ENCODE peak calls at places on chromosomes 5 and 9, in eight cellular contexts. Z is IMR-90, V is uterus, Y is heart left ventricle, M is gastrocnemius medialis, S is body of pancreas, K is sigmoid colon, X is ovary. O is an unnamed sample.

GRCh38 chr5:153900703-153901395 is 137.9 kb downstream of the FAM114A2 start:
- DNase-seq in Z (peak), V (no peak), Y (no peak), M (no peak), S (no peak), K (no peak), X (no peak), O (peak)

GRCh38 chr9:72294952-72295351 is 70.1 kb downstream of the ZFAND5 start:
- DNase-seq in Z (no peak), V (no peak), Y (no peak), M (no peak), S (peak), K (no peak), X (no peak), O (no peak)

GRCh38 chr5:65695162-65695755 is 26.6 kb downstream of the SGTB start:
- DNase-seq in Z (no peak), V (no peak), Y (no peak), M (no peak), S (no peak), K (no peak), X (no peak), O (no peak)

GRCh38 chr5:51043740-51044139 is 339.5 kb upstream of the ISL1 start:
- DNase-seq in Z (no peak), V (no peak), Y (no peak), M (no peak), S (no peak), K (no peak), X (no peak), O (no peak)

GRCh38 chr9:114050226-114050568 is 27.9 kb downstream of the AMBP start:
- DNase-seq in Z (no peak), V (no peak), Y (no peak), M (no peak), S (no peak), K (no peak), X (no peak), O (peak)

GRCh38 chr9:116151199-116151598 is 2.4 kb upstream of the PAPPA start:
- DNase-seq in Z (no peak), V (no peak), Y (no peak), M (no peak), S (no peak), K (no peak), X (no peak), O (no peak)

GRCh38 chr5:40660751-40661150 is 19.0 kb upstream of the PTGER4 start:
- DNase-seq in Z (no peak), V (no peak), Y (no peak), M (no peak), S (no peak), K (no peak), X (no peak), O (no peak)

GRCh38 chr9:137680445-137681358 is 61.9 kb downstream of the EHMT1 start:
- DNase-seq in Z (no peak), V (no peak), Y (no peak), M (no peak), S (peak), K (no peak), X (no peak), O (no peak)

GRCh38 chr9:105667867-105668266 is 5.6 kb downstream of the TAL2 start:
- DNase-seq in Z (no peak), V (no peak), Y (no peak), M (no peak), S (no peak), K (no peak), X (no peak), O (no peak)

GRCh38 chr5:37424441-37424840 is 45.3 kb downstream of the WDR70 start:
- DNase-seq in Z (no peak), V (no peak), Y (no peak), M (no peak), S (no peak), K (no peak), X (no peak), O (no peak)

GRCh38 chr5:60992871-60993270 is 47.9 kb downstream of the NDUFAF2 start:
- DNase-seq in Z (no peak), V (no peak), Y (peak), M (no peak), S (no peak), K (no peak), X (no peak), O (no peak)

GRCh38 chr5:135693371-135693955 is 114.7 kb upstream of the CXCL14 start:
- DNase-seq in Z (no peak), V (no peak), Y (no peak), M (no peak), S (no peak), K (no peak), X (no peak), O (peak)

GRCh38 chr5:98770158-98770910 is 3.1 kb upstream of the RGMB start:
- DNase-seq in Z (peak), V (peak), Y (peak), M (peak), S (peak), K (peak), X (peak), O (peak)

GRCh38 chr9:107489687-107490605 is at the start of gene KLF4:
- DNase-seq in Z (peak), V (peak), Y (peak), M (peak), S (peak), K (peak), X (peak), O (peak)

GRCh38 chr5:174425271-174425963 is 299.0 kb upstream of the MSX2 start:
- DNase-seq in Z (no peak), V (no peak), Y (no peak), M (no peak), S (peak), K (no peak), X (no peak), O (no peak)

GRCh38 chr5:113112435-113112834 is 135.8 kb downstream of the DCP2 start:
- DNase-seq in Z (peak), V (no peak), Y (peak), M (no peak), S (peak), K (no peak), X (peak), O (no peak)

GRCh38 chr5:103117471-103117991 is 2.4 kb downstream of the GIN1 start:
- DNase-seq in Z (no peak), V (no peak), Y (no peak), M (no peak), S (no peak), K (no peak), X (no peak), O (no peak)

GRCh38 chr9:128635266-128636023 is 21.2 kb downstream of the DYNC2I2 start:
- DNase-seq in Z (peak), V (peak), Y (peak), M (no peak), S (peak), K (peak), X (peak), O (peak)

GRCh38 chr5:58548104-58548503 is 34.8 kb upstream of the RAB3C start:
- DNase-seq in Z (no peak), V (no peak), Y (no peak), M (no peak), S (no peak), K (no peak), X (no peak), O (no peak)

GRCh38 chr5:43348207-43348606 is 35.0 kb upstream of the HMGCS1 start:
- DNase-seq in Z (no peak), V (no peak), Y (no peak), M (no peak), S (no peak), K (no peak), X (no peak), O (no peak)

GRCh38 chr5:31119938-31120641 is 73.4 kb upstream of the CDH6 start:
- DNase-seq in Z (peak), V (no peak), Y (no peak), M (no peak), S (no peak), K (no peak), X (no peak), O (no peak)

DNA sequence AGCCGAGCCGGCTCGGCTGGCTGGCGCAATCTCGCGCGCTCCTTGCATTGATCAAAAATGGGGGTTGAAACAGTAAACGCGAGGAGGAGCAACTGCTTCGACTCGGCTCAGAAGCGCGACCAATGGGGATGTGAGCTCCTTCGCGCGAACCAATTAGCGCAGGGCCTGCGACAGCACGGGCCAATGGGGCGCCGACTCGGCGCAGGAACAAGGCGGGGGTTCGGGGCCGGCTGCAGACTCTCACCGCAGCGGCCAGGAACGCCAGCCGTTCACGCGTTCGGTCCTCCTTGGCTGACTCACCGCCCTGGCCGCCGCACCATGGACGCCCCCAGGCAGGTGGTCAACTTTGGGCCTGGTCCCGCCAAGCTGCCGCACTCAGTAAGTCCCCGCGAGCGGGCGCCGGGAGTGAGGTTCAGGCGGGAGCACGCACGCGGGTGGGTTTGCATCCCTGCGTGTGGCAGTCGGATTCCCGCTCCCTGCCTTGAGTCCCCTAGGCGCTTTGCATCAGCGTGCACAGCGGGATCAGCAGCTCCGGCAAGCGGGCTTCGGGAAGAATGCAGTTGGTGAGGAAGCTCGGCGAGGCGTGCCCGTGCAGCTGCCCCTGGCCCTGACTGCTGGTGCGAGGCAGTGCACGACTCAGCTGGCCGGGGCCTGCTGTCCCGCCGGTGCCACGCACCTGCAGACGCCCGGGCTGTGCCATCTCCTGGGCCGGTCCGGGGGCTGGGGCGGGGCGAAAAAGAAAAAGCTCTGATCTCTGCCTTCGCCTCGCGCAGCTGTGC is at the start of gene PSAT1:
- DNase-seq in Z (peak), V (peak), Y (peak), M (peak), S (peak), K (peak), X (peak), O (peak)
- TF ChIP-seq POLR2A in Z (peak), V (no peak), Y (no peak), M (no peak), S (peak), K (no peak), X (no peak), O (no peak)

GRCh38 chr9:135076876-135077430 is 10.5 kb upstream of the OLFM1 start:
- DNase-seq in Z (no peak), V (peak), Y (no peak), M (no peak), S (no peak), K (peak), X (no peak), O (no peak)

GRCh38 chr9:135074354-135075233 is 12.9 kb upstream of the OLFM1 start:
- DNase-seq in Z (no peak), V (no peak), Y (no peak), M (no peak), S (no peak), K (peak), X (no peak), O (peak)

GRCh38 chr9:135073741-135074305 is 13.6 kb upstream of the OLFM1 start:
- DNase-seq in Z (no peak), V (no peak), Y (no peak), M (no peak), S (no peak), K (peak), X (no peak), O (no peak)

GRCh38 chr9:135076143-135076875 is 11.2 kb upstream of the OLFM1 start:
- DNase-seq in Z (no peak), V (peak), Y (no peak), M (no peak), S (no peak), K (peak), X (no peak), O (peak)

GRCh38 chr9:135075234-135076142 is 12.0 kb upstream of the OLFM1 start:
- DNase-seq in Z (no peak), V (peak), Y (peak), M (no peak), S (peak), K (peak), X (peak), O (peak)
- TF ChIP-seq POLR2A in Z (no peak), V (no peak), Y (no peak), M (peak), S (peak), K (no peak), X (no peak), O (no peak)

DNA sequence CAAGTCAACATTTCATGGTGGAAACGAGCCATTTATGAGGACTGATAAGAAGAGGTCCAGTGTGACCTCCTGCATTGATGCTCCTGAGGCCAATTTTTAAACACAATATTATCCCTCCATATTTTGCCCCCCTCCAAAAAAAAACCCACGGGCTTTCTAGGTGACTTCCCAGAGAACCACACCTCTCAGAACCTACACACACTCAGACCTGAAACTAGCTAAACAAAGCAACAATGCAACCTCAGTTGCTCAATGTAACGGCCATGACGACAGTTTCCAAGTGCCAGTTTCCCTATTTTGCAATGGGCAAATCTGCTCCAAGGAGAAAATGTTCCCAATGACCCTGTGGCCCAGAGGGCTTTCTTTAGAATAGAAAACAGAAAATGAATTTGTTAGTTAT is 3.5 kb downstream of the NRG2 start:
- DNase-seq in Z (no peak), V (no peak), Y (no peak), M (peak), S (peak), K (no peak), X (no peak), O (peak)
- TF ChIP-seq POLR2A in Z (no peak), V (no peak), Y (no peak), M (peak), S (peak), K (no peak), X (no peak), O (no peak)

DNA sequence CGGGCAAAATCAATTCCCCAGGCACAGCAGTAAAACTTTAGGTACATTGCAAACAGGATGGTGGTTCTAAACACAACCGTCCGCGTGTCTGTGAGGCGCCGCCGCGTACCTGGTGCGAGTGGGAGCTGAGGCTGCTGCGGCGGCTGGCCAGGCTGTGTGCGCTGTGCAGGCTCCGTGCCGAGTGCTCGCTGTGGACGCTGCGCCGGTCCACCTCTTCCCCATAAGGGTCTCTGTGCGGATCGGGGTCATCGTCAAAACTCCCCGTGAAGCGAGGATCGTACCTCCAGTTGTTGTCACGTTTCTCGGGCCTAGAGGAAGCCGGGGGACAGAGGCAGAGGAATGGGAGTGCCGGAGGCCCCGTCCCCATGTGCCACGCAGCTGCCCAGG is 16.7 kb downstream of the SEC16A start:
- DNase-seq in Z (no peak), V (no peak), Y (no peak), M (no peak), S (no peak), K (no peak), X (no peak), O (no peak)
- TF ChIP-seq POLR2A in Z (no peak), V (no peak), Y (no peak), M (no peak), S (no peak), K (no peak), X (no peak), O (no peak)

DNA sequence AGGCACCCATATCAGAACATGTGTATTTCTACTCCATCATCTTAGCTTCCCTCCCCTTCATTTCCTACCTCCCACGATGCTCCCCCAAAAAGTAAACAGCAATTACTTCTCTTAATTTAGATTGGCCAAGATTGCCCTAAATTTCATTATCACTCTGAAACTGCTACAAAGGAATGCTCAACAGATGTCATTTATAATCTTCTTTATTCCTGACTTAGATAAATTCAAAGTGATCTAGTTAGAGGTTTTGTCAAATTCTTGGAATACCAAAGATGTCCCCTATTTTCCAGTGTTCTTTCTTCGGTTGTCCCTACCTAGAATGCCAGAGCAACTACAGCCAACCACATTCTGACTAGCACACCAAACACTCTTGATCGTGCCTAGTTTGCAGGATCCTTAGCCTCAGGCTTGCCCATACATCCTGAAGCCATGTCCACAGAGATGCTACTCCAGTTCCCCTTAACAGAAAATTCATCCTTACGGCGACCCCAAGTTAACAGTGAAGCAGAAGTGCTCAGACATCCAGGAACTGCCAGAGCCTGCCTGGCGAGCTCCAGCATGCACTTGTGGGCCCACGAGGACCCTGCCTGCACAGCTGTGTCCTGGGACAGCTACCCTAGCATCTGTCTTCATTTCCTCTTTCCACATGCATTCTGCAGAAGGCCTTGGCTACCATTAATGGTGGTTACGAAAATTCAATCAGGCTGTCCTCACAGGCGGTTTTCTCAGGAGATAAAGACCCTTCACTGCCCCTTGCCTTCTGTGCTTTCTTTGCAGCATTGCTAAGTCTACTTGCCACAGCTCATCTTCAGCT is 31.5 kb downstream of the DAP start:
- DNase-seq in Z (no peak), V (no peak), Y (no peak), M (no peak), S (no peak), K (no peak), X (no peak), O (no peak)
- TF ChIP-seq POLR2A in Z (no peak), V (no peak), Y (no peak), M (no peak), S (no peak), K (no peak), X (no peak), O (no peak)

GRCh38 chr9:130021123-130021522 is 21.9 kb downstream of the FNBP1 start:
- DNase-seq in Z (no peak), V (no peak), Y (no peak), M (no peak), S (no peak), K (no peak), X (no peak), O (no peak)
- TF ChIP-seq POLR2A in Z (no peak), V (no peak), Y (no peak), M (no peak), S (no peak), K (no peak), X (no peak), O (no peak)

DNA sequence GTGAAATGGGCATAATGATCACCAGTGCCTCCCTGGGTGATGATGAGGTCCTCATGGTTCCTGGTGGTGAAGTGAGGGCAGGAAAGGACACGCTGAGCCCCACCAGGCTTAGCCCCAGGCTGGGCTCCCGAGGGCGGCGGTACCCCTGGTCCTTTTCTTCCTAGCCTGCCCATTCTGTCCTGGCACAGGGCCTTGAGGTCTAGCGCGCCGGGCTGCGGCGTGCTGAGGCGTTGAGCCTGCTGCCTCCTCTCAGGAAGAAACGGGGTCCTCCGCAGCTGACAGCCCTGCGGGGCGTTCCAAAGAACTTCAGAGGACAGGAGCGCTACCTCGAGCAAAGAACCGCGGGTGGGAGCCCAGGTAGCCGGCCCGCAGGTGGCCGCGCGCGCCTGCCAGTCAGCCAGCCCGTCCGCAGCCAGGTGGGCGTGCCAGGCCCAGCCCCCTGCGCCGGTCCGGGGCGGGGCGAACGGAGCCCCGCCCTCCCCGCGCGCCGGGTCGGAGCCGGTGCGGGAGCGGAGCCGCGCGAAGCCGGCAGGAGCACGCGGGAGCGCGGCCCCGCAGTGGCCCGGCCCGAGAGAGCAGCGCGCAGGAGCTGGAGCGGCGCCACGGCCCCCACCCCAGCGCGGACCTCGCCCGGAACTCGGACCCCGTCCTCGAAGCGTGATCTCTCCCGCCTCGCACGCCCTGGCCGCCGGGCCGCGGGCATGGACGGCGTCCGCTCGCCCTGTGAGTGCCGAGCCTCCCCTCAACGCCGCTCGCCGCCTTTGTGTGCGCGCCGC is at the start of gene WNK2:
- DNase-seq in Z (no peak), V (peak), Y (no peak), M (no peak), S (peak), K (no peak), X (no peak), O (no peak)
- TF ChIP-seq POLR2A in Z (no peak), V (no peak), Y (peak), M (peak), S (no peak), K (no peak), X (no peak), O (no peak)

O was measured in lower leg skin.